ENCODE peak calls at places on chromosome 10, in nine cellular contexts. W, F, Q, A, G, V, O, P and U are unnamed samples.

GRCh38 chr10:80322711-80323110 is 33.3 kb upstream of the MAT1A start:
- DNase-seq in W (no peak), F (no peak), Q (no peak), A (no peak), G (no peak), V (no peak), O (no peak), P (no peak), U (no peak)

GRCh38 chr10:130984686-130985085 is 326.8 kb downstream of the TCERG1L start:
- DNase-seq in W (no peak), F (no peak), Q (no peak), A (no peak), G (no peak), V (no peak), O (no peak), P (no peak), U (no peak)

GRCh38 chr10:30835146-30835545 is 196.5 kb downstream of the ZNF438 start:
- DNase-seq in W (no peak), F (no peak), Q (no peak), A (no peak), G (no peak), V (no peak), O (no peak), P (no peak), U (no peak)

GRCh38 chr10:124565565-124566221 is 104.1 kb downstream of the LHPP start:
- DNase-seq in W (no peak), F (no peak), Q (no peak), A (peak), G (no peak), V (no peak), O (no peak), P (no peak), U (no peak)

GRCh38 chr10:71964669-71965515 is 697 bp downstream of the CHST3 start:
- DNase-seq in W (no peak), F (no peak), Q (peak), A (peak), G (no peak), V (no peak), O (peak), P (peak), U (no peak)

GRCh38 chr10:94279835-94280709 is 82.7 kb downstream of the NOC3L start:
- DNase-seq in W (peak), F (peak), Q (peak), A (peak), G (no peak), V (no peak), O (peak), P (peak), U (no peak)

GRCh38 chr10:120945801-120946302 is 94.7 kb downstream of the WDR11 start:
- DNase-seq in W (peak), F (no peak), Q (peak), A (peak), G (peak), V (peak), O (no peak), P (peak), U (no peak)

GRCh38 chr10:63252095-63252762 is 119.1 kb downstream of the NRBF2 start:
- DNase-seq in W (no peak), F (no peak), Q (no peak), A (no peak), G (no peak), V (no peak), O (no peak), P (no peak), U (no peak)

GRCh38 chr10:114359041-114359952 is 45.0 kb downstream of the AFAP1L2 start:
- DNase-seq in W (no peak), F (no peak), Q (no peak), A (no peak), G (no peak), V (no peak), O (no peak), P (no peak), U (no peak)

GRCh38 chr10:19332304-19332703 is 283.7 kb downstream of the MALRD1 start:
- DNase-seq in W (no peak), F (no peak), Q (peak), A (peak), G (no peak), V (no peak), O (no peak), P (no peak), U (no peak)

GRCh38 chr10:72229261-72230251 is 13.5 kb upstream of the ASCC1 start:
- DNase-seq in W (no peak), F (no peak), Q (peak), A (peak), G (no peak), V (no peak), O (peak), P (no peak), U (no peak)

GRCh38 chr10:92238586-92239098 is 52.2 kb downstream of the CPEB3 start:
- DNase-seq in W (peak), F (no peak), Q (peak), A (peak), G (peak), V (no peak), O (no peak), P (no peak), U (no peak)

GRCh38 chr10:63467833-63468232 is 2.1 kb upstream of the JMJD1C start:
- DNase-seq in W (no peak), F (no peak), Q (peak), A (no peak), G (no peak), V (no peak), O (no peak), P (no peak), U (peak)

GRCh38 chr10:14016011-14016536 is 314.6 kb downstream of the FRMD4A start:
- DNase-seq in W (no peak), F (no peak), Q (peak), A (peak), G (no peak), V (no peak), O (no peak), P (peak), U (no peak)

GRCh38 chr10:79285315-79286185 is 61.7 kb upstream of the PPIF start:
- DNase-seq in W (no peak), F (no peak), Q (no peak), A (no peak), G (no peak), V (no peak), O (no peak), P (no peak), U (no peak)

GRCh38 chr10:124319926-124320391 is 98.8 kb downstream of the OAT start:
- DNase-seq in W (no peak), F (no peak), Q (no peak), A (no peak), G (no peak), V (no peak), O (no peak), P (no peak), U (no peak)

GRCh38 chr10:61974611-61975010 is 73.1 kb downstream of the ARID5B start:
- DNase-seq in W (peak), F (no peak), Q (peak), A (peak), G (no peak), V (peak), O (peak), P (peak), U (no peak)

GRCh38 chr10:5346881-5347280 is 17.9 kb upstream of the UCN3 start:
- DNase-seq in W (no peak), F (no peak), Q (no peak), A (no peak), G (no peak), V (no peak), O (no peak), P (no peak), U (no peak)

GRCh38 chr10:31770307-31770902 is 158.2 kb downstream of the ARHGAP12 start:
- DNase-seq in W (no peak), F (peak), Q (no peak), A (no peak), G (no peak), V (no peak), O (no peak), P (peak), U (no peak)

GRCh38 chr10:97682042-97682441 is 5.0 kb downstream of the AVPI1 start:
- DNase-seq in W (no peak), F (no peak), Q (no peak), A (no peak), G (no peak), V (no peak), O (no peak), P (no peak), U (no peak)

GRCh38 chr10:63829020-63829419 is 307.8 kb downstream of the REEP3 start:
- DNase-seq in W (no peak), F (no peak), Q (no peak), A (peak), G (no peak), V (no peak), O (no peak), P (no peak), U (no peak)

GRCh38 chr10:129909080-129909479 is 55.0 kb downstream of the EBF3 start:
- DNase-seq in W (no peak), F (no peak), Q (no peak), A (no peak), G (no peak), V (no peak), O (no peak), P (no peak), U (no peak)

GRCh38 chr10:122465401-122465800 is 4.0 kb downstream of the HTRA1 start:
- DNase-seq in W (no peak), F (no peak), Q (no peak), A (no peak), G (no peak), V (no peak), O (no peak), P (no peak), U (no peak)

GRCh38 chr10:123103944-123104343 is 31.8 kb upstream of the HMX3 start:
- DNase-seq in W (no peak), F (no peak), Q (no peak), A (no peak), G (no peak), V (no peak), O (no peak), P (no peak), U (no peak)

GRCh38 chr10:50526185-50526584 is 97.6 kb downstream of the SGMS1 start:
- DNase-seq in W (no peak), F (no peak), Q (no peak), A (no peak), G (no peak), V (no peak), O (no peak), P (no peak), U (no peak)

GRCh38 chr10:5805680-5806079 is 7.6 kb downstream of the GDI2 start:
- DNase-seq in W (no peak), F (no peak), Q (no peak), A (no peak), G (no peak), V (no peak), O (no peak), P (no peak), U (no peak)

GRCh38 chr10:34288634-34289033 is 526.5 kb downstream of the PARD3 start:
- DNase-seq in W (no peak), F (no peak), Q (peak), A (peak), G (no peak), V (no peak), O (no peak), P (no peak), U (no peak)

GRCh38 chr10:104300002-104300735 is 31.2 kb downstream of the GSTO2 start:
- DNase-seq in W (no peak), F (no peak), Q (peak), A (peak), G (peak), V (peak), O (no peak), P (no peak), U (no peak)

GRCh38 chr10:95423327-95424005 is 132.7 kb upstream of the PDLIM1 start:
- DNase-seq in W (no peak), F (no peak), Q (no peak), A (no peak), G (no peak), V (no peak), O (no peak), P (no peak), U (no peak)

GRCh38 chr10:75487087-75487784 is 55.8 kb downstream of the LRMDA start:
- DNase-seq in W (no peak), F (no peak), Q (peak), A (peak), G (no peak), V (no peak), O (no peak), P (no peak), U (no peak)

GRCh38 chr10:77533156-77533886 is 104.3 kb downstream of the KCNMA1 start:
- DNase-seq in W (no peak), F (no peak), Q (no peak), A (no peak), G (no peak), V (no peak), O (no peak), P (no peak), U (no peak)

GRCh38 chr10:78516741-78517140 is 483.1 kb downstream of the RPS24 start:
- DNase-seq in W (no peak), F (no peak), Q (no peak), A (no peak), G (no peak), V (no peak), O (no peak), P (no peak), U (no peak)